ENCODE peak calls at places on chromosomes 2 and 18, in seven cellular contexts. One of them, this sample, is unnamed.

GRCh38 chr2:74740395-74741075 is 86.5 kb downstream of the SEMA4F start:
- DNase-seq in gastrocnemius medialis: peak
- DNase-seq in fibroblast of mammary gland: peak
- DNase-seq in MM.1S: no peak
- DNase-seq in CD8-positive, alpha-beta T cell: no peak
- DNase-seq in astrocyte of the spinal cord: peak
- DNase-seq in AG04450: peak
- DNase-seq in this sample: peak

GRCh38 chr2:213129311-213129710 is 22.1 kb downstream of the IKZF2 start:
- DNase-seq in gastrocnemius medialis: no peak
- DNase-seq in fibroblast of mammary gland: no peak
- DNase-seq in MM.1S: no peak
- DNase-seq in CD8-positive, alpha-beta T cell: no peak
- DNase-seq in astrocyte of the spinal cord: no peak
- DNase-seq in AG04450: no peak
- DNase-seq in this sample: no peak

GRCh38 chr2:109102588-109103233 is 26.3 kb upstream of the SH3RF3 start:
- DNase-seq in gastrocnemius medialis: no peak
- DNase-seq in fibroblast of mammary gland: no peak
- DNase-seq in MM.1S: no peak
- DNase-seq in CD8-positive, alpha-beta T cell: no peak
- DNase-seq in astrocyte of the spinal cord: no peak
- DNase-seq in AG04450: no peak
- DNase-seq in this sample: no peak

GRCh38 chr2:133591164-133591563 is 22.9 kb upstream of the NCKAP5 start:
- DNase-seq in gastrocnemius medialis: peak
- DNase-seq in fibroblast of mammary gland: no peak
- DNase-seq in MM.1S: no peak
- DNase-seq in CD8-positive, alpha-beta T cell: no peak
- DNase-seq in astrocyte of the spinal cord: peak
- DNase-seq in AG04450: peak
- DNase-seq in this sample: no peak

GRCh38 chr2:241223211-241224067 is 35.0 kb downstream of the ANO7 start:
- DNase-seq in gastrocnemius medialis: no peak
- DNase-seq in fibroblast of mammary gland: no peak
- DNase-seq in MM.1S: no peak
- DNase-seq in CD8-positive, alpha-beta T cell: no peak
- DNase-seq in astrocyte of the spinal cord: no peak
- DNase-seq in AG04450: no peak
- DNase-seq in this sample: peak

GRCh38 chr2:172906401-172906811 is 169.2 kb upstream of the MAP3K20 start:
- DNase-seq in gastrocnemius medialis: no peak
- DNase-seq in fibroblast of mammary gland: no peak
- DNase-seq in MM.1S: no peak
- DNase-seq in CD8-positive, alpha-beta T cell: no peak
- DNase-seq in astrocyte of the spinal cord: no peak
- DNase-seq in AG04450: no peak
- DNase-seq in this sample: no peak

GRCh38 chr2:159078443-159078842 is 110.0 kb downstream of the TANC1 start:
- DNase-seq in gastrocnemius medialis: no peak
- DNase-seq in fibroblast of mammary gland: no peak
- DNase-seq in MM.1S: no peak
- DNase-seq in CD8-positive, alpha-beta T cell: no peak
- DNase-seq in astrocyte of the spinal cord: no peak
- DNase-seq in AG04450: no peak
- DNase-seq in this sample: no peak

GRCh38 chr2:27653397-27653796 is 10.0 kb downstream of the SUPT7L start:
- DNase-seq in gastrocnemius medialis: no peak
- DNase-seq in fibroblast of mammary gland: peak
- DNase-seq in MM.1S: no peak
- DNase-seq in CD8-positive, alpha-beta T cell: no peak
- DNase-seq in astrocyte of the spinal cord: peak
- DNase-seq in AG04450: no peak
- DNase-seq in this sample: no peak

GRCh38 chr2:204108301-204108700 is 171.7 kb downstream of the ICOS start:
- DNase-seq in gastrocnemius medialis: no peak
- DNase-seq in fibroblast of mammary gland: peak
- DNase-seq in MM.1S: peak
- DNase-seq in CD8-positive, alpha-beta T cell: peak
- DNase-seq in astrocyte of the spinal cord: peak
- DNase-seq in AG04450: no peak
- DNase-seq in this sample: peak

GRCh38 chr2:88829607-88830463 is 138.4 kb downstream of the RPIA start:
- DNase-seq in gastrocnemius medialis: no peak
- DNase-seq in fibroblast of mammary gland: no peak
- DNase-seq in MM.1S: no peak
- DNase-seq in CD8-positive, alpha-beta T cell: no peak
- DNase-seq in astrocyte of the spinal cord: no peak
- DNase-seq in AG04450: no peak
- DNase-seq in this sample: no peak

GRCh38 chr18:26780520-26781325 is 84.8 kb downstream of the AQP4 start:
- DNase-seq in gastrocnemius medialis: no peak
- DNase-seq in fibroblast of mammary gland: no peak
- DNase-seq in MM.1S: no peak
- DNase-seq in CD8-positive, alpha-beta T cell: no peak
- DNase-seq in astrocyte of the spinal cord: no peak
- DNase-seq in AG04450: no peak
- DNase-seq in this sample: no peak

GRCh38 chr2:237441605-237442004 is 27.6 kb upstream of the COL6A3 start:
- DNase-seq in gastrocnemius medialis: no peak
- DNase-seq in fibroblast of mammary gland: peak
- DNase-seq in MM.1S: no peak
- DNase-seq in CD8-positive, alpha-beta T cell: no peak
- DNase-seq in astrocyte of the spinal cord: peak
- DNase-seq in AG04450: peak
- DNase-seq in this sample: peak

GRCh38 chr2:151053661-151053990 is 208.0 kb downstream of the RBM43 start:
- DNase-seq in gastrocnemius medialis: no peak
- DNase-seq in fibroblast of mammary gland: peak
- DNase-seq in MM.1S: no peak
- DNase-seq in CD8-positive, alpha-beta T cell: no peak
- DNase-seq in astrocyte of the spinal cord: no peak
- DNase-seq in AG04450: no peak
- DNase-seq in this sample: no peak

GRCh38 chr2:174331731-174332606 is 2.8 kb upstream of the SP9 start:
- DNase-seq in gastrocnemius medialis: no peak
- DNase-seq in fibroblast of mammary gland: no peak
- DNase-seq in MM.1S: no peak
- DNase-seq in CD8-positive, alpha-beta T cell: no peak
- DNase-seq in astrocyte of the spinal cord: no peak
- DNase-seq in AG04450: no peak
- DNase-seq in this sample: no peak
- H3K4me3 ChIP-seq in gastrocnemius medialis: no peak
- H3K4me3 ChIP-seq in fibroblast of mammary gland: no peak
- H3K4me3 ChIP-seq in MM.1S: no peak
- H3K4me3 ChIP-seq in CD8-positive, alpha-beta T cell: no peak
- H3K4me3 ChIP-seq in astrocyte of the spinal cord: no peak
- H3K4me3 ChIP-seq in AG04450: no peak
- H3K4me3 ChIP-seq in this sample: no peak

GRCh38 chr18:36335476-36336279 is 38.2 kb downstream of the FHOD3 start:
- DNase-seq in gastrocnemius medialis: no peak
- DNase-seq in fibroblast of mammary gland: peak
- DNase-seq in MM.1S: no peak
- DNase-seq in CD8-positive, alpha-beta T cell: no peak
- DNase-seq in astrocyte of the spinal cord: no peak
- DNase-seq in AG04450: no peak
- DNase-seq in this sample: peak
- TF ChIP-seq CTCF in gastrocnemius medialis: no peak
- TF ChIP-seq CTCF in fibroblast of mammary gland: peak
- TF ChIP-seq CTCF in MM.1S: no peak
- TF ChIP-seq CTCF in CD8-positive, alpha-beta T cell: no peak
- TF ChIP-seq CTCF in astrocyte of the spinal cord: no peak
- TF ChIP-seq CTCF in AG04450: no peak
- TF ChIP-seq CTCF in this sample: no peak

GRCh38 chr2:131674174-131674507 is 146.5 kb downstream of the CCDC74A start:
- DNase-seq in gastrocnemius medialis: no peak
- DNase-seq in fibroblast of mammary gland: no peak
- DNase-seq in MM.1S: no peak
- DNase-seq in CD8-positive, alpha-beta T cell: no peak
- DNase-seq in astrocyte of the spinal cord: no peak
- DNase-seq in AG04450: no peak
- DNase-seq in this sample: no peak
- H3K4me3 ChIP-seq in gastrocnemius medialis: no peak
- H3K4me3 ChIP-seq in fibroblast of mammary gland: no peak
- H3K4me3 ChIP-seq in MM.1S: peak
- H3K4me3 ChIP-seq in CD8-positive, alpha-beta T cell: peak
- H3K4me3 ChIP-seq in astrocyte of the spinal cord: no peak
- H3K4me3 ChIP-seq in AG04450: no peak
- H3K4me3 ChIP-seq in this sample: no peak

GRCh38 chr2:9797086-9797485 is 46.2 kb upstream of the TAF1B start:
- DNase-seq in gastrocnemius medialis: no peak
- DNase-seq in fibroblast of mammary gland: no peak
- DNase-seq in MM.1S: no peak
- DNase-seq in CD8-positive, alpha-beta T cell: no peak
- DNase-seq in astrocyte of the spinal cord: no peak
- DNase-seq in AG04450: no peak
- DNase-seq in this sample: no peak

GRCh38 chr2:9793918-9794717 is 49.2 kb upstream of the TAF1B start:
- DNase-seq in gastrocnemius medialis: no peak
- DNase-seq in fibroblast of mammary gland: no peak
- DNase-seq in MM.1S: no peak
- DNase-seq in CD8-positive, alpha-beta T cell: no peak
- DNase-seq in astrocyte of the spinal cord: no peak
- DNase-seq in AG04450: no peak
- DNase-seq in this sample: no peak

GRCh38 chr2:9795071-9795470 is 48.2 kb upstream of the TAF1B start:
- DNase-seq in gastrocnemius medialis: no peak
- DNase-seq in fibroblast of mammary gland: no peak
- DNase-seq in MM.1S: no peak
- DNase-seq in CD8-positive, alpha-beta T cell: no peak
- DNase-seq in astrocyte of the spinal cord: no peak
- DNase-seq in AG04450: no peak
- DNase-seq in this sample: no peak

GRCh38 chr2:9797681-9798556 is 45.4 kb upstream of the TAF1B start:
- DNase-seq in gastrocnemius medialis: no peak
- DNase-seq in fibroblast of mammary gland: no peak
- DNase-seq in MM.1S: no peak
- DNase-seq in CD8-positive, alpha-beta T cell: no peak
- DNase-seq in astrocyte of the spinal cord: no peak
- DNase-seq in AG04450: no peak
- DNase-seq in this sample: no peak

GRCh38 chr2:9796056-9796792 is 47.0 kb upstream of the TAF1B start:
- DNase-seq in gastrocnemius medialis: peak
- DNase-seq in fibroblast of mammary gland: no peak
- DNase-seq in MM.1S: no peak
- DNase-seq in CD8-positive, alpha-beta T cell: no peak
- DNase-seq in astrocyte of the spinal cord: no peak
- DNase-seq in AG04450: no peak
- DNase-seq in this sample: no peak
- TF ChIP-seq CTCF in gastrocnemius medialis: no peak
- TF ChIP-seq CTCF in fibroblast of mammary gland: no peak
- TF ChIP-seq CTCF in MM.1S: no peak
- TF ChIP-seq CTCF in CD8-positive, alpha-beta T cell: no peak
- TF ChIP-seq CTCF in astrocyte of the spinal cord: peak
- TF ChIP-seq CTCF in AG04450: peak
- TF ChIP-seq CTCF in this sample: no peak

GRCh38 chr2:3470856-3471737 is 48.2 kb downstream of the ADI1 start:
- DNase-seq in gastrocnemius medialis: peak
- DNase-seq in fibroblast of mammary gland: peak
- DNase-seq in MM.1S: no peak
- DNase-seq in CD8-positive, alpha-beta T cell: no peak
- DNase-seq in astrocyte of the spinal cord: no peak
- DNase-seq in AG04450: no peak
- DNase-seq in this sample: no peak
- H3K4me3 ChIP-seq in gastrocnemius medialis: peak
- H3K4me3 ChIP-seq in fibroblast of mammary gland: no peak
- H3K4me3 ChIP-seq in MM.1S: no peak
- H3K4me3 ChIP-seq in CD8-positive, alpha-beta T cell: no peak
- H3K4me3 ChIP-seq in astrocyte of the spinal cord: no peak
- H3K4me3 ChIP-seq in AG04450: no peak
- H3K4me3 ChIP-seq in this sample: no peak

DNA sequence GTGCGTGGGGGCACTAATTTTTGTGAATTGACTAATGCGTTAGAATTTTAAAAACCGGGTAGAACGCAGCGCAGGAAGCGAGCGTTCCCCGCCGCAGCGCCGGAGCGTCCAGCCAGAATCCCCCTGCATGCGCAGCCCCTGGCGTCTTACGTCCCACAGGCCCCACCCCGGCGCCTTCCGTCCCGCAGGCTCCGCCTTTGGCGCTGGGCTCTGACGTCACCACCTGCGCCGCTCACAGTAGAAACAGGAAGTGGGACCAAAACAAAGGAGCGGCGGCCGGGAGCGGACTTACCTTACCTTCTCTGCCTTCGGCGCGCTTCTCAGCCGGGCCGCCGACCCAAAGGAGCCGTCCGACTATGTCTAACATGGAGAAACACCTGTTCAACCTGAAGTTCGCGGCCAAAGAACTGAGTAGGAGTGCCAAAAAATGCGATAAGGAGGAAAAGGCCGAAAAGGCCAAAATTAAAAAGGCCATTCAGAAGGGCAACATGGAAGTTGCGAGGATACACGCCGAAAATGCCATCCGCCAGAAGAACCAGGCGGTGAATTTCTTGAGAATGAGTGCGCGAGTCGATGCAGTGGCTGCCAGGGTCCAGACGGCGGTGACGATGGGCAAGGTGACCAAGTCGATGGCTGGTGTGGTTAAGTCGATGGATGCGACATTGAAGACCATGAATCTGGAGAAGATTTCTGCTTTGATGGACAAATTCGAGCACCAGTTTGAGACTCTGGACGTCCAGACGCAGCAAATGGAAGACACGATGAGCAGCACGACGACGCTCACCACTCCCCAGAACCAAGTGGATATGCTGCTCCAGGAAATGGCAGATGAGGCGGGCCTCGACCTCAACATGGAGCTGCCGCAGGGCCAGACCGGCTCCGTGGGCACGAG is at the start of gene CHMP1B:
- DNase-seq in gastrocnemius medialis: peak
- DNase-seq in fibroblast of mammary gland: peak
- DNase-seq in MM.1S: peak
- DNase-seq in CD8-positive, alpha-beta T cell: peak
- DNase-seq in astrocyte of the spinal cord: peak
- DNase-seq in AG04450: peak
- DNase-seq in this sample: peak
- TF ChIP-seq CTCF in gastrocnemius medialis: no peak
- TF ChIP-seq CTCF in fibroblast of mammary gland: no peak
- TF ChIP-seq CTCF in MM.1S: no peak
- TF ChIP-seq CTCF in CD8-positive, alpha-beta T cell: no peak
- TF ChIP-seq CTCF in astrocyte of the spinal cord: no peak
- TF ChIP-seq CTCF in AG04450: no peak
- TF ChIP-seq CTCF in this sample: no peak

GRCh38 chr2:24917086-24917485 is 3.0 kb downstream of the ADCY3 start:
- DNase-seq in gastrocnemius medialis: no peak
- DNase-seq in fibroblast of mammary gland: no peak
- DNase-seq in MM.1S: no peak
- DNase-seq in CD8-positive, alpha-beta T cell: no peak
- DNase-seq in astrocyte of the spinal cord: no peak
- DNase-seq in AG04450: no peak
- DNase-seq in this sample: peak
- H3K4me3 ChIP-seq in gastrocnemius medialis: no peak
- H3K4me3 ChIP-seq in fibroblast of mammary gland: no peak
- H3K4me3 ChIP-seq in MM.1S: no peak
- H3K4me3 ChIP-seq in CD8-positive, alpha-beta T cell: no peak
- H3K4me3 ChIP-seq in astrocyte of the spinal cord: no peak
- H3K4me3 ChIP-seq in AG04450: no peak
- H3K4me3 ChIP-seq in this sample: peak

GRCh38 chr2:121647396-121647795 is 1.9 kb downstream of the CLASP1 start:
- DNase-seq in gastrocnemius medialis: no peak
- DNase-seq in fibroblast of mammary gland: no peak
- DNase-seq in MM.1S: no peak
- DNase-seq in CD8-positive, alpha-beta T cell: no peak
- DNase-seq in astrocyte of the spinal cord: no peak
- DNase-seq in AG04450: no peak
- DNase-seq in this sample: no peak
- TF ChIP-seq CTCF in gastrocnemius medialis: no peak
- TF ChIP-seq CTCF in fibroblast of mammary gland: no peak
- TF ChIP-seq CTCF in MM.1S: no peak
- TF ChIP-seq CTCF in CD8-positive, alpha-beta T cell: no peak
- TF ChIP-seq CTCF in astrocyte of the spinal cord: no peak
- TF ChIP-seq CTCF in AG04450: no peak
- TF ChIP-seq CTCF in this sample: no peak

GRCh38 chr2:231679906-231680283 is 28.4 kb upstream of the PTMA start:
- DNase-seq in gastrocnemius medialis: no peak
- DNase-seq in fibroblast of mammary gland: no peak
- DNase-seq in MM.1S: no peak
- DNase-seq in CD8-positive, alpha-beta T cell: no peak
- DNase-seq in astrocyte of the spinal cord: no peak
- DNase-seq in AG04450: no peak
- DNase-seq in this sample: no peak
- H3K4me3 ChIP-seq in gastrocnemius medialis: no peak
- H3K4me3 ChIP-seq in fibroblast of mammary gland: no peak
- H3K4me3 ChIP-seq in MM.1S: no peak
- H3K4me3 ChIP-seq in CD8-positive, alpha-beta T cell: no peak
- H3K4me3 ChIP-seq in astrocyte of the spinal cord: no peak
- H3K4me3 ChIP-seq in AG04450: no peak
- H3K4me3 ChIP-seq in this sample: no peak